ENCODE peak calls at places on chromosomes 1 and 21, in ten cellular contexts. One of them, this sample, is unnamed.

GRCh38 chr21:15079276-15079675 is 14.5 kb upstream of the NRIP1 start:
- DNase-seq in IMR-90: no peak
- DNase-seq in K562: no peak
- DNase-seq in hepatocyte: no peak
- DNase-seq in neural progenitor cell: no peak
- DNase-seq in OCI-LY7: no peak
- DNase-seq in MM.1S: no peak
- DNase-seq in fibroblast of lung: no peak
- DNase-seq in PC-9: no peak
- DNase-seq in SK-N-SH: no peak
- DNase-seq in this sample: no peak

GRCh38 chr1:51558375-51558924 is 39.4 kb upstream of the EPS15 start:
- DNase-seq in IMR-90: peak
- DNase-seq in K562: no peak
- DNase-seq in hepatocyte: no peak
- DNase-seq in neural progenitor cell: no peak
- DNase-seq in OCI-LY7: no peak
- DNase-seq in MM.1S: no peak
- DNase-seq in fibroblast of lung: peak
- DNase-seq in PC-9: peak
- DNase-seq in SK-N-SH: no peak
- DNase-seq in this sample: peak

GRCh38 chr1:225811622-225812487 is 1.9 kb downstream of the EPHX1 start:
- DNase-seq in IMR-90: no peak
- DNase-seq in K562: no peak
- DNase-seq in hepatocyte: no peak
- DNase-seq in neural progenitor cell: peak
- DNase-seq in OCI-LY7: no peak
- DNase-seq in MM.1S: no peak
- DNase-seq in fibroblast of lung: no peak
- DNase-seq in PC-9: no peak
- DNase-seq in SK-N-SH: no peak
- DNase-seq in this sample: peak

GRCh38 chr21:45632165-45632896 is 11.2 kb upstream of the PCBP3 start:
- DNase-seq in IMR-90: no peak
- DNase-seq in K562: no peak
- DNase-seq in hepatocyte: no peak
- DNase-seq in neural progenitor cell: no peak
- DNase-seq in OCI-LY7: peak
- DNase-seq in MM.1S: no peak
- DNase-seq in fibroblast of lung: no peak
- DNase-seq in PC-9: no peak
- DNase-seq in SK-N-SH: peak
- DNase-seq in this sample: no peak

GRCh38 chr1:59903136-59903754 is 23.3 kb downstream of the CYP2J2 start:
- DNase-seq in IMR-90: no peak
- DNase-seq in K562: peak
- DNase-seq in hepatocyte: peak
- DNase-seq in neural progenitor cell: peak
- DNase-seq in OCI-LY7: no peak
- DNase-seq in MM.1S: peak
- DNase-seq in fibroblast of lung: peak
- DNase-seq in PC-9: no peak
- DNase-seq in SK-N-SH: peak
- DNase-seq in this sample: peak

GRCh38 chr1:12424150-12424549 is 193.9 kb downstream of the DHRS3 start:
- DNase-seq in IMR-90: peak
- DNase-seq in K562: no peak
- DNase-seq in hepatocyte: no peak
- DNase-seq in neural progenitor cell: no peak
- DNase-seq in OCI-LY7: no peak
- DNase-seq in MM.1S: no peak
- DNase-seq in fibroblast of lung: peak
- DNase-seq in PC-9: no peak
- DNase-seq in SK-N-SH: no peak
- DNase-seq in this sample: no peak

GRCh38 chr1:159000627-159001026 is 9.1 kb upstream of the IFI16 start:
- DNase-seq in IMR-90: peak
- DNase-seq in K562: peak
- DNase-seq in hepatocyte: peak
- DNase-seq in neural progenitor cell: peak
- DNase-seq in OCI-LY7: no peak
- DNase-seq in MM.1S: no peak
- DNase-seq in fibroblast of lung: peak
- DNase-seq in PC-9: peak
- DNase-seq in SK-N-SH: no peak
- DNase-seq in this sample: peak

GRCh38 chr1:54342764-54343687 is 63.2 kb downstream of the SSBP3 start:
- DNase-seq in IMR-90: no peak
- DNase-seq in K562: no peak
- DNase-seq in hepatocyte: no peak
- DNase-seq in neural progenitor cell: no peak
- DNase-seq in OCI-LY7: no peak
- DNase-seq in MM.1S: no peak
- DNase-seq in fibroblast of lung: no peak
- DNase-seq in PC-9: no peak
- DNase-seq in SK-N-SH: no peak
- DNase-seq in this sample: no peak

GRCh38 chr21:44390886-44391285 is 37.5 kb downstream of the TRPM2 start:
- DNase-seq in IMR-90: no peak
- DNase-seq in K562: no peak
- DNase-seq in hepatocyte: no peak
- DNase-seq in neural progenitor cell: no peak
- DNase-seq in OCI-LY7: no peak
- DNase-seq in MM.1S: no peak
- DNase-seq in fibroblast of lung: no peak
- DNase-seq in PC-9: no peak
- DNase-seq in SK-N-SH: peak
- DNase-seq in this sample: no peak

GRCh38 chr1:238221738-238222137 is 331.0 kb upstream of the ZP4 start:
- DNase-seq in IMR-90: no peak
- DNase-seq in K562: no peak
- DNase-seq in hepatocyte: no peak
- DNase-seq in neural progenitor cell: no peak
- DNase-seq in OCI-LY7: no peak
- DNase-seq in MM.1S: no peak
- DNase-seq in fibroblast of lung: no peak
- DNase-seq in PC-9: no peak
- DNase-seq in SK-N-SH: no peak
- DNase-seq in this sample: no peak

GRCh38 chr1:25771246-25772114 is 28.5 kb upstream of the SELENON start:
- DNase-seq in IMR-90: peak
- DNase-seq in K562: no peak
- DNase-seq in hepatocyte: peak
- DNase-seq in neural progenitor cell: peak
- DNase-seq in OCI-LY7: peak
- DNase-seq in MM.1S: no peak
- DNase-seq in fibroblast of lung: peak
- DNase-seq in PC-9: no peak
- DNase-seq in SK-N-SH: peak
- DNase-seq in this sample: peak

GRCh38 chr1:45827256-45827655 is 23.8 kb downstream of the MAST2 start:
- DNase-seq in IMR-90: no peak
- DNase-seq in K562: no peak
- DNase-seq in hepatocyte: no peak
- DNase-seq in neural progenitor cell: no peak
- DNase-seq in OCI-LY7: no peak
- DNase-seq in MM.1S: no peak
- DNase-seq in fibroblast of lung: no peak
- DNase-seq in PC-9: no peak
- DNase-seq in SK-N-SH: no peak
- DNase-seq in this sample: no peak

GRCh38 chr1:39266269-39266668 is 61.8 kb downstream of the MACF1 start:
- DNase-seq in IMR-90: no peak
- DNase-seq in K562: no peak
- DNase-seq in hepatocyte: peak
- DNase-seq in neural progenitor cell: peak
- DNase-seq in OCI-LY7: peak
- DNase-seq in MM.1S: peak
- DNase-seq in fibroblast of lung: peak
- DNase-seq in PC-9: no peak
- DNase-seq in SK-N-SH: no peak
- DNase-seq in this sample: no peak
- H3K27ac ChIP-seq in IMR-90: no peak
- H3K27ac ChIP-seq in K562: no peak
- H3K27ac ChIP-seq in hepatocyte: no peak
- H3K27ac ChIP-seq in neural progenitor cell: no peak
- H3K27ac ChIP-seq in OCI-LY7: no peak
- H3K27ac ChIP-seq in MM.1S: no peak
- H3K27ac ChIP-seq in fibroblast of lung: no peak
- H3K27ac ChIP-seq in PC-9: no peak
- H3K27ac ChIP-seq in SK-N-SH: no peak
- H3K27ac ChIP-seq in this sample: no peak

GRCh38 chr21:41064951-41065350 is 103.0 kb upstream of the BACE2 start:
- DNase-seq in IMR-90: no peak
- DNase-seq in K562: no peak
- DNase-seq in hepatocyte: no peak
- DNase-seq in neural progenitor cell: no peak
- DNase-seq in OCI-LY7: no peak
- DNase-seq in MM.1S: no peak
- DNase-seq in fibroblast of lung: no peak
- DNase-seq in PC-9: no peak
- DNase-seq in SK-N-SH: no peak
- DNase-seq in this sample: no peak
- H2AFZ ChIP-seq in IMR-90: no peak
- H2AFZ ChIP-seq in K562: no peak
- H2AFZ ChIP-seq in hepatocyte: no peak
- H2AFZ ChIP-seq in neural progenitor cell: no peak
- H2AFZ ChIP-seq in OCI-LY7: no peak
- H2AFZ ChIP-seq in MM.1S: no peak
- H2AFZ ChIP-seq in fibroblast of lung: no peak
- H2AFZ ChIP-seq in PC-9: no peak
- H2AFZ ChIP-seq in SK-N-SH: no peak
- H2AFZ ChIP-seq in this sample: no peak

GRCh38 chr1:88291902-88292301 is 392.2 kb upstream of the PKN2 start:
- DNase-seq in IMR-90: no peak
- DNase-seq in K562: no peak
- DNase-seq in hepatocyte: no peak
- DNase-seq in neural progenitor cell: peak
- DNase-seq in OCI-LY7: no peak
- DNase-seq in MM.1S: no peak
- DNase-seq in fibroblast of lung: no peak
- DNase-seq in PC-9: no peak
- DNase-seq in SK-N-SH: no peak
- DNase-seq in this sample: no peak
- H3K27ac ChIP-seq in IMR-90: no peak
- H3K27ac ChIP-seq in K562: no peak
- H3K27ac ChIP-seq in hepatocyte: no peak
- H3K27ac ChIP-seq in neural progenitor cell: no peak
- H3K27ac ChIP-seq in OCI-LY7: no peak
- H3K27ac ChIP-seq in MM.1S: no peak
- H3K27ac ChIP-seq in fibroblast of lung: no peak
- H3K27ac ChIP-seq in PC-9: no peak
- H3K27ac ChIP-seq in SK-N-SH: no peak
- H3K27ac ChIP-seq in this sample: no peak

GRCh38 chr1:173648880-173649605 is 13.9 kb downstream of the TEX50 start:
- DNase-seq in IMR-90: no peak
- DNase-seq in K562: no peak
- DNase-seq in hepatocyte: no peak
- DNase-seq in neural progenitor cell: no peak
- DNase-seq in OCI-LY7: no peak
- DNase-seq in MM.1S: no peak
- DNase-seq in fibroblast of lung: no peak
- DNase-seq in PC-9: no peak
- DNase-seq in SK-N-SH: no peak
- DNase-seq in this sample: no peak

DNA sequence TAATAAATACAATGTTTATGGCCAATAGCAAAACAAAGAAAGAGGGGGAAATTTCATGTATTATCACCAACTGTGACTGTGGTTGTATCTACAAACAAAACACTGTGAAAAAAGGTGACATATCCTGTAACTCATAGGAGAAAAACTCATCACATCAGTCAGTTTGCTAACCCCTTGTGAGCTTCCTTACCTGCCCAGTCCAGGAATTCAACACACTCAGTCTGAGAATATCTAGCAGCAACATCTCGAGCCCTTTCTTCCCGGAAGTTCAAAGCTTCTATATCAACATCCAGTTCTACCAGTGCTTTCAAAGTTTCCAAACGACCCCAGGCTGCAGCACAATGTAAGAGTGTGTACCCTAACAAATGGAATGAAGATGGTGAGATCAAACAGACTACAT is 11.5 kb downstream of the TEX50 start:
- DNase-seq in IMR-90: no peak
- DNase-seq in K562: no peak
- DNase-seq in hepatocyte: no peak
- DNase-seq in neural progenitor cell: no peak
- DNase-seq in OCI-LY7: no peak
- DNase-seq in MM.1S: no peak
- DNase-seq in fibroblast of lung: no peak
- DNase-seq in PC-9: no peak
- DNase-seq in SK-N-SH: no peak
- DNase-seq in this sample: no peak
- H2AFZ ChIP-seq in IMR-90: no peak
- H2AFZ ChIP-seq in K562: peak
- H2AFZ ChIP-seq in hepatocyte: no peak
- H2AFZ ChIP-seq in neural progenitor cell: no peak
- H2AFZ ChIP-seq in OCI-LY7: no peak
- H2AFZ ChIP-seq in MM.1S: no peak
- H2AFZ ChIP-seq in fibroblast of lung: no peak
- H2AFZ ChIP-seq in PC-9: peak
- H2AFZ ChIP-seq in SK-N-SH: no peak
- H2AFZ ChIP-seq in this sample: no peak